ENCODE peak calls at places on chromosomes 13 and 19, in eight cellular contexts. Z is fibroblast of mammary gland; R is LNCaP clone FGC; M is astrocyte; O is astrocyte of the spinal cord; Q is CD4-positive, alpha-beta T cell; E is AG10803; H is spleen. Y is an unnamed sample.

GRCh38 chr13:41917641-41918040 is 43.3 kb downstream of the VWA8 start:
- DNase-seq in Z (peak), R (no peak), M (peak), O (peak), Q (no peak), E (peak), H (no peak), Y (no peak)

GRCh38 chr13:104937881-104938280 is 1597.6 kb downstream of the EFNB2 start:
- DNase-seq in Z (no peak), R (no peak), M (no peak), O (peak), Q (no peak), E (no peak), H (no peak), Y (no peak)

GRCh38 chr13:26934096-26934495 is 173.5 kb upstream of the GPR12 start:
- DNase-seq in Z (no peak), R (no peak), M (no peak), O (no peak), Q (no peak), E (no peak), H (no peak), Y (no peak)

GRCh38 chr13:71870036-71870435 is 3.0 kb upstream of the DACH1 start:
- DNase-seq in Z (no peak), R (no peak), M (no peak), O (no peak), Q (no peak), E (no peak), H (no peak), Y (no peak)

GRCh38 chr19:58346961-58347929 is 6.0 kb downstream of the A1BG start:
- DNase-seq in Z (peak), R (peak), M (peak), O (peak), Q (peak), E (peak), H (peak), Y (peak)

GRCh38 chr13:40247845-40248244 is 418.6 kb downstream of the FOXO1 start:
- DNase-seq in Z (peak), R (no peak), M (no peak), O (no peak), Q (no peak), E (no peak), H (no peak), Y (no peak)

GRCh38 chr19:56670961-56671612 is 470 bp downstream of the ZNF835 start:
- DNase-seq in Z (no peak), R (no peak), M (no peak), O (no peak), Q (no peak), E (no peak), H (no peak), Y (no peak)

GRCh38 chr13:24630121-24630520 is 50.1 kb upstream of the ATP12A start:
- DNase-seq in Z (no peak), R (no peak), M (no peak), O (no peak), Q (no peak), E (no peak), H (no peak), Y (no peak)

GRCh38 chr19:44748426-44749254 is at the start of gene BCL3:
- DNase-seq in Z (peak), R (no peak), M (no peak), O (no peak), Q (peak), E (peak), H (peak), Y (peak)

GRCh38 chr19:16386619-16387240 is 62.1 kb downstream of the KLF2 start:
- DNase-seq in Z (peak), R (no peak), M (peak), O (peak), Q (peak), E (peak), H (peak), Y (peak)

GRCh38 chr13:112451512-112452379 is 75.6 kb downstream of the SPACA7 start:
- DNase-seq in Z (no peak), R (no peak), M (no peak), O (no peak), Q (no peak), E (no peak), H (peak), Y (no peak)

GRCh38 chr19:42028304-42029216 is 34.5 kb upstream of the ATP1A3 start:
- DNase-seq in Z (no peak), R (no peak), M (no peak), O (no peak), Q (peak), E (no peak), H (no peak), Y (no peak)

GRCh38 chr19:37466798-37467607 is at the start of gene ZNF569:
- DNase-seq in Z (peak), R (peak), M (peak), O (peak), Q (peak), E (peak), H (peak), Y (peak)

GRCh38 chr13:44230736-44231135 is 142.9 kb upstream of the SERP2 start:
- DNase-seq in Z (no peak), R (no peak), M (peak), O (peak), Q (no peak), E (peak), H (no peak), Y (no peak)

GRCh38 chr13:94318418-94318817 is 161.1 kb downstream of the DCT start:
- DNase-seq in Z (peak), R (no peak), M (peak), O (no peak), Q (no peak), E (peak), H (no peak), Y (no peak)

GRCh38 chr19:47729799-47730520 is 15.4 kb upstream of the NOP53 start:
- DNase-seq in Z (peak), R (no peak), M (no peak), O (no peak), Q (peak), E (no peak), H (peak), Y (no peak)

GRCh38 chr19:39582891-39583625 is 19.3 kb upstream of the LGALS13 start:
- DNase-seq in Z (no peak), R (no peak), M (no peak), O (no peak), Q (no peak), E (no peak), H (no peak), Y (no peak)

GRCh38 chr13:26718146-26718545 is 42.4 kb downstream of the GPR12 start:
- DNase-seq in Z (no peak), R (no peak), M (no peak), O (no peak), Q (no peak), E (no peak), H (no peak), Y (no peak)

GRCh38 chr13:109971745-109972090 is 185.3 kb upstream of the IRS2 start:
- DNase-seq in Z (peak), R (no peak), M (no peak), O (no peak), Q (no peak), E (no peak), H (no peak), Y (no peak)

GRCh38 chr13:111505175-111505777 is 184.8 kb downstream of the TEX29 start:
- DNase-seq in Z (no peak), R (no peak), M (no peak), O (no peak), Q (no peak), E (no peak), H (no peak), Y (no peak)

GRCh38 chr19:10205636-10206035 is 10.9 kb upstream of the DNMT1 start:
- DNase-seq in Z (no peak), R (no peak), M (no peak), O (no peak), Q (no peak), E (no peak), H (no peak), Y (no peak)

GRCh38 chr19:34555447-34555846 is 73.9 kb downstream of the WTIP start:
- DNase-seq in Z (peak), R (no peak), M (no peak), O (no peak), Q (no peak), E (peak), H (no peak), Y (no peak)

GRCh38 chr13:90420683-90421082 is 926.8 kb upstream of the MIR17HG start:
- DNase-seq in Z (peak), R (no peak), M (no peak), O (no peak), Q (no peak), E (no peak), H (no peak), Y (no peak)

GRCh38 chr19:46904114-46905060 is 43.6 kb downstream of the ARHGAP35 start:
- DNase-seq in Z (peak), R (no peak), M (peak), O (peak), Q (no peak), E (peak), H (no peak), Y (no peak)

GRCh38 chr19:11597202-11598102 is at the start of gene ZNF627:
- DNase-seq in Z (peak), R (peak), M (peak), O (peak), Q (peak), E (peak), H (peak), Y (peak)
- TF ChIP-seq CTCF in Z (peak), R (no peak), M (no peak), O (peak), Q (no peak), E (peak), H (peak), Y (peak)

GRCh38 chr19:1794424-1795185 is 17.5 kb downstream of the ATP8B3 start:
- DNase-seq in Z (no peak), R (no peak), M (no peak), O (no peak), Q (no peak), E (no peak), H (no peak), Y (no peak)
- TF ChIP-seq CTCF in Z (no peak), R (no peak), M (no peak), O (no peak), Q (no peak), E (no peak), H (no peak), Y (no peak)

GRCh38 chr19:20357921-20358320 is 190.9 kb downstream of the ZNF486 start:
- DNase-seq in Z (no peak), R (peak), M (no peak), O (no peak), Q (no peak), E (no peak), H (no peak), Y (no peak)

GRCh38 chr19:20365146-20365545 is 198.1 kb downstream of the ZNF486 start:
- DNase-seq in Z (no peak), R (no peak), M (no peak), O (no peak), Q (no peak), E (no peak), H (no peak), Y (no peak)

DNA sequence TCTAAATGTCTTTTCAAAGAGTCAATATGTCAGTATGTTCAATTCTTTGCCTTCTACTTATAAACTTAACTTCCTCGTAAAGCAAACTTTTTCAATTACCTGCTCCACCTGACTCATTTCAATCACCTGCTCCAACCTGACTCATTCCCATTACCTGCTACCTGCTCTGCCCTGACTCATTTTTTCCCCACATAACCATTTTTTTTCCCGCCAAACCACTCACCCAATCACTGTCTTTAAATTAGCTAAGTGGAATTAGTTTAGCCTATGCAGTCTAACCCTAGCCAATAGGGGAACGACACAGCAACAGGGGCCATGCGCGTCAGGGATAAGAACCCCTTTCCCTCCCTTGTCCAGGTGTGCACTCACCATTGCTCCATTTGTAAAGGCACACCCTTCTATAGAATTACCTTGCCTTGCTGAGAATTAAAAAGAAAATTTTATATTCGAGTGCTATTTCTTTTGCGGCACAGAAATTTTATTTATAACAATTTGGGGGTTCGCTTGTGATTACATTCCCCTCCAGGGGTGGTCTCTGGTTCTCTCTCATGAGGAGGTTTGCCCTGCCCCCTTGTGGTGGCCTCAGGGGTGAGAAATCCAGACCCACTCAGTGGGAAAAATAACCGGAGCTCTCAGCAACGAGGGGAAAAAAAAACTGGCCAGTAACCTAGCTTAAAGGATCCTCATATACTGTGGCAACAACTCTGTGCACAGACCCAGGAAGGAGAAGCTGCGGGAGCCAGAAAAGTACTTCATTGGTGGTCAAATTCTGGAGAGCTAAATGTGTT is 193.1 kb downstream of the ZNF486 start:
- DNase-seq in Z (no peak), R (no peak), M (no peak), O (no peak), Q (no peak), E (no peak), H (no peak), Y (no peak)
- TF ChIP-seq CTCF in Z (no peak), R (no peak), M (no peak), O (no peak), Q (no peak), E (no peak), H (no peak), Y (no peak)

DNA sequence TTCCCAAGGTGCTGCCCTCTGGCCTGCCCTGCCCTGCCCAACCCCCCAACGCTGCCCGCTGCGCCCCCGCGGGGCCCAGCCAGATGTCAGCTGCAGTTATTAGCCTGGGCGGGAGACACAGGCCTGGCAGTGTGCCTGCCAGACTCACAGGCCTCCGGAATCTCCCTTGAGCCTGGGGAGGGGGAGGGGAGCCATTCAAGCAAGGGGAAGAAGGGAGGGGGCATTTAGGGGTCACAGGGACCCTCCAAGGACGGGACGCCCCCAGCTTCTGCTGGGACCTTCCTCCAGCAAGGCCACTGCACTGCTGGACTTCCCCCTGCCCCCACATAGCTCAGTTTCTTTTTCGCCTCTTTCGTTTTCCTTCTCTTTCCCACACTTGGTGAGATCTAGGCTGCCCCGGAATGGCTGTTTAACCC is 2.6 kb upstream of the JUNB start:
- DNase-seq in Z (peak), R (no peak), M (no peak), O (peak), Q (no peak), E (peak), H (peak), Y (peak)
- TF ChIP-seq CTCF in Z (no peak), R (no peak), M (no peak), O (peak), Q (no peak), E (no peak), H (no peak), Y (peak)

DNA sequence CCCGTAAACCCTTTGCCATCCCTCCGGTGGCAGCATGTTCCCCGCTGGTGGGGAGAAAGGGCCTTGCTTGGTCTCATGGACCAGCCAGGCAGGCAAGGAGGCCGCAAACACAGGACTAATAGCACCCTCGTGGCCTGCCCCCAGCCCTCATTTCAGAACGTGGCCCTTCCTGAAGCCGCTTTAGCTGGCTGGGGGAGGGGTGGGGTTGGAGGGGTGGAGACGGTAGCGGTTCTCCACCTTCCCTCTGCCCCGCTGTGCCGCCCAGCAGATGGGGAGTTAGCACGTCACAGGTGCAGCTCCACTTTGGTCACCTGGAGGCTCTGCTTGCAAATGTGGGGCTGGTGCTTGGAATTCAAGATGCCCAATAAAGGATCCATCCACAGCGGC is 59.3 kb upstream of the URI1 start:
- DNase-seq in Z (no peak), R (no peak), M (no peak), O (no peak), Q (no peak), E (no peak), H (peak), Y (no peak)
- TF ChIP-seq CTCF in Z (no peak), R (no peak), M (no peak), O (no peak), Q (no peak), E (no peak), H (no peak), Y (no peak)

DNA sequence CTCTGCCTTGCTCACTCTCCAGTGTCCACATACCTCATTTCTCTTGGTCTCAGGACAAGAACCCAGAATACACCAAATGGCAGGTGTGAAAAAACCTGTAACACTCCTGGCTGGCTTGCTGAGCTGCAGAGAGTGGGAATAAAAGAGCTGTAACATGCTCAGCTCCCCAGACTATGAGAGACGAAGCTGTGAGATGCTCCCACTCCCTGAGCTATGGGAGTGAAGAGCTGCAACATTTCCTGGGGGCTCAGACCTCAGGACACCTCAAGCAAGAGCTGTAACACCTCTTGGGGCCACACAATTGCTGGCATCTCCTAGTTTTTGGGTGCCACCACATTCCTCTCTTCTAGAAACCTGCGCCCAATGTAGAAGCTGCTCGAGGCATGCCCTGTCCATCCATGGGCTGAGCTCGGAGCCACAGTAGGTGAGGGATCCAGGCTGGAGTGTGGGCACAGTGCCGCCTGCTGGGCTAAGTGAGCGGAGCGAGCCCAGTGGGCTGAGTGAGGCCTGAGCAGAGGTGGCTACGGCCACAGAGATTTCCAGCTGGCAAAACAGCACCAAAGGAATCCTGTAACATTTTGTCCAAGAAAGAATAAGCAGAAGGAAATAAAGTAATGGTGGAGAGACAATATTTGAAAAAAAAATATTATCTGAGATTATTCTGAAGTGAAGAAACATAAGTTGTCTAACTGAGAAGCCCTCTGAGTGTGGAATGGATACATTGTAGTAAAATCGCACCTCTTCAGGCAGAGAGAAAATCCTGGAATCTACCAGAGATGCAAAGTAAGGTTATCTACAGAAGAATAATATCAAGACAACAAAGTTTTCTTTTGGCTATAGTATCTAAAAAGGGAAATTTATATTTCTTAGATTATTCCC is 186.2 kb upstream of the PCDH9 start:
- DNase-seq in Z (peak), R (no peak), M (peak), O (peak), Q (no peak), E (peak), H (no peak), Y (no peak)
- TF ChIP-seq CTCF in Z (peak), R (peak), M (peak), O (peak), Q (no peak), E (peak), H (no peak), Y (peak)

GRCh38 chr13:49225358-49226042 is 5.4 kb downstream of the MLNR start:
- DNase-seq in Z (peak), R (peak), M (no peak), O (no peak), Q (no peak), E (no peak), H (no peak), Y (no peak)
- TF ChIP-seq CTCF in Z (no peak), R (no peak), M (no peak), O (no peak), Q (no peak), E (no peak), H (no peak), Y (no peak)

GRCh38 chr13:22193070-22193469 is 522.2 kb downstream of the FGF9 start:
- DNase-seq in Z (no peak), R (no peak), M (no peak), O (no peak), Q (no peak), E (no peak), H (no peak), Y (no peak)

GRCh38 chr13:22189176-22190048 is 518.5 kb downstream of the FGF9 start:
- DNase-seq in Z (no peak), R (no peak), M (no peak), O (no peak), Q (no peak), E (no peak), H (no peak), Y (no peak)

GRCh38 chr13:22187329-22187728 is 516.5 kb downstream of the FGF9 start:
- DNase-seq in Z (no peak), R (no peak), M (no peak), O (no peak), Q (no peak), E (peak), H (no peak), Y (no peak)
- TF ChIP-seq CTCF in Z (no peak), R (no peak), M (no peak), O (no peak), Q (no peak), E (no peak), H (no peak), Y (no peak)

Y was measured in GM13977.